ENCODE peak calls at places on chromosomes 3 and 15, in eight cellular contexts. M is CD8-positive, alpha-beta T cell; S is lower leg skin; Y is K562; G is HFF-Myc; T is GM13977; U is fibroblast of the aortic adventitia; K is D721Med. I is an unnamed sample.

GRCh38 chr3:127822166-127822835 is at the start of gene MGLL:
- DNase-seq in M (no peak), S (no peak), Y (no peak), G (no peak), T (peak; percentile 48), U (peak; percentile 45), K (no peak), I (peak; percentile 35)

GRCh38 chr15:86016750-86017149 is 62.9 kb upstream of the AGBL1 start:
- DNase-seq in M (no peak), S (no peak), Y (no peak), G (no peak), T (no peak), U (no peak), K (no peak), I (no peak)

GRCh38 chr3:141659821-141660597 is 78.1 kb upstream of the RNF7 start:
- DNase-seq in M (no peak), S (no peak), Y (peak; percentile 38), G (no peak), T (no peak), U (peak; percentile 30), K (peak; percentile 41), I (peak; percentile 24)

GRCh38 chr15:84391191-84391590 is 155.6 kb downstream of the GOLGA6L4 start:
- DNase-seq in M (no peak), S (no peak), Y (no peak), G (no peak), T (no peak), U (no peak), K (no peak), I (no peak)

GRCh38 chr15:99943466-99943865 is 210.2 kb upstream of the LYSMD4 start:
- DNase-seq in M (no peak), S (peak; percentile 1), Y (no peak), G (no peak), T (no peak), U (no peak), K (no peak), I (no peak)

GRCh38 chr3:42495393-42495792 is 7.0 kb upstream of the VIPR1 start:
- DNase-seq in M (no peak), S (no peak), Y (no peak), G (no peak), T (no peak), U (no peak), K (no peak), I (no peak)

GRCh38 chr15:82832601-82833209 is 23.3 kb downstream of the WHAMM start:
- DNase-seq in M (no peak), S (no peak), Y (no peak), G (peak; percentile 70), T (peak; percentile 81), U (peak; percentile 86), K (no peak), I (peak; percentile 93)

GRCh38 chr15:78934063-78935023 is 10.5 kb downstream of the CTSH start:
- DNase-seq in M (no peak), S (no peak), Y (no peak), G (no peak), T (no peak), U (peak; percentile 79), K (no peak), I (no peak)

GRCh38 chr3:126448141-126448892 is 27.4 kb downstream of the ZXDC start:
- DNase-seq in M (no peak), S (no peak), Y (no peak), G (no peak), T (no peak), U (no peak), K (no peak), I (no peak)

GRCh38 chr3:116739678-116740077 is 30.1 kb downstream of the TUSC7 start:
- DNase-seq in M (no peak), S (no peak), Y (no peak), G (no peak), T (no peak), U (no peak), K (no peak), I (no peak)

GRCh38 chr15:31172606-31173005 is 71.1 kb upstream of the TRPM1 start:
- DNase-seq in M (no peak), S (no peak), Y (no peak), G (no peak), T (peak; percentile 6), U (no peak), K (no peak), I (no peak)

GRCh38 chr3:46504780-46505179 is 7.0 kb downstream of the RTP3 start:
- DNase-seq in M (no peak), S (no peak), Y (no peak), G (no peak), T (no peak), U (no peak), K (no peak), I (no peak)

GRCh38 chr3:39222462-39222861 is 30.1 kb upstream of the XIRP1 start:
- DNase-seq in M (no peak), S (no peak), Y (no peak), G (no peak), T (no peak), U (no peak), K (no peak), I (no peak)

GRCh38 chr3:195770081-195770840 is 41.5 kb downstream of the MUC4 start:
- DNase-seq in M (no peak), S (no peak), Y (no peak), G (no peak), T (no peak), U (no peak), K (peak; percentile 6), I (no peak)

GRCh38 chr15:63826513-63826912 is 7.2 kb downstream of the HERC1 start:
- DNase-seq in M (no peak), S (no peak), Y (no peak), G (no peak), T (no peak), U (peak; percentile 59), K (no peak), I (peak; percentile 41)

GRCh38 chr3:169133178-169134161 is 530.0 kb downstream of the MECOM start:
- DNase-seq in M (no peak), S (no peak), Y (no peak), G (no peak), T (no peak), U (peak; percentile 75), K (no peak), I (no peak)

GRCh38 chr3:194098036-194098871 is 37.7 kb upstream of the HES1 start:
- DNase-seq in M (no peak), S (no peak), Y (no peak), G (no peak), T (no peak), U (peak; percentile 30), K (no peak), I (no peak)
- TF ChIP-seq CTCF in M (no peak), S (no peak), Y (no peak), G (no peak), T (no peak), U (no peak), K (no peak), I (no peak)

DNA sequence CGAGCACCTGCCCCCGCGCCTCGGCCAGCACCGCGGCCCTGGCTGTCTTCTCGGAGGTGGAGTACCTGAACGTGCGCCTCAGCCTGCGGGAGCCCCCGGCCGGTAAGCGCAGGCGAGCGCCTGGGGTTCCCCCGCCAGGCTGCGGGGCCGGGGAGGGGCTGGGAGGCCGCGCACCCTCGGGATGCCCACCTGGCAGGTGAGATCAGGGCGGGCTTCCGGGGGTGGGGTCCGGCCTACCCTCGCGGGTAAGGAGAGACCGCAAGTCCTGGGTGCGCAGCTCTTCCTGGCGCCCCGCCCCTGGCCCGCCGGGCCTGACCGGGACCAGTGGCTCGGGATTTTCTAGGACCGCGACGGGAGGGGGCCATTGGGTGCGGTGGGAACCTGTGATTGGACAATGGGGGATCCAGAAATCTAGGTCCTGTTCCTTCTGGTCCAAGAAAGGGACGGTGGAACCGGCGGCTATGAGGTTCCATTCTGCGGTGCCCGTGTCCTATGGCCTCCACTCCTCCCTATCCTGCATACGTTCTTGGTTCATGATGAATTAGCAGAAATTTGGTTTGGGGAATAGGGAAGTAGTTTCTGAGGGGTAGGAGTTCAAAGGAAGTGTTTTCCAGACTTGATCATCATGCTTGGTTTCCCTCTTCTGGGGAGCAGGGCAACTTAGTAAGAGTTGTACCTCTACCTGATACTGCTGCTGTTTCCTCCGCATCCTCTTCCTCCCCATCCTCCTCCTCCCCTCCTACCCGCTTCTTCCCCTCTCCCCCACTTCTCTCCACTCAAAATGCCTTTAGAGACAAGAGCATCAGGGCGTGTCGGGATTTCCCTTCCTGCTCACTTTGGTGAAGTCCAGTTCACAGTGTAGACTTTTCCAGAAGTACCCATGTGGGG is 808 bp downstream of the ARRDC4 start:
- DNase-seq in M (no peak), S (peak; percentile 32), Y (peak; percentile 43), G (no peak), T (no peak), U (peak; percentile 31), K (no peak), I (peak; percentile 12)
- TF ChIP-seq CTCF in M (no peak), S (no peak), Y (no peak), G (no peak), T (no peak), U (no peak), K (no peak), I (no peak)

DNA sequence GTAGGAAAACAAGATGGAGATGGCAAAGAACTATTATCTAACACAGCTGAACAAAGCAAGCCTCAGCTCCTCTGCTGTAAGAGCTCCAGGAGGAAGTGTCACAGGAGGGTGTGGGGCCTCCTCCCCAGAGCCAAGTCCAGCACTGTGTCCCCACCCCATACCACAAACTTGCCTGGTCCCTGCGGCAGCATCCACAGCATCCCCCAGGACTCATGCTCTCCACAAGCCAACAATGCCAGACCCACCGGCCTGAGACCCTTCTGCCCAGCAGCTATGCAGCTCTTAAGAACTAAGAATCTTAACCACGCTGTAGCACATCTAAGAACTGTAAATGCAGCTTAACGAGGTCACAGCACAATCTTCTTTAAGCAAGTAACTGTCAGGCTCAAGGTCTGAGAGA is 9.1 kb downstream of the RBM15B start:
- DNase-seq in M (no peak), S (no peak), Y (no peak), G (no peak), T (no peak), U (no peak), K (no peak), I (no peak)
- TF ChIP-seq CTCF in M (no peak), S (no peak), Y (no peak), G (no peak), T (no peak), U (no peak), K (no peak), I (no peak)

GRCh38 chr15:80418892-80419537 is 14.8 kb downstream of the ARNT2 start:
- DNase-seq in M (no peak), S (no peak), Y (peak; percentile 41), G (peak; percentile 29), T (no peak), U (peak; percentile 73), K (no peak), I (peak; percentile 31)
- TF ChIP-seq CTCF in M (no peak), S (no peak), Y (peak; percentile 67), G (peak; percentile 80), T (peak; percentile 73), U (peak; percentile 79), K (peak; percentile 64), I (peak; percentile 85)

GRCh38 chr3:36147934-36148333 is 232.4 kb upstream of the STAC start:
- DNase-seq in M (no peak), S (no peak), Y (no peak), G (no peak), T (no peak), U (no peak), K (no peak), I (no peak)

GRCh38 chr3:36142746-36143145 is 237.6 kb upstream of the STAC start:
- DNase-seq in M (no peak), S (no peak), Y (no peak), G (no peak), T (no peak), U (no peak), K (no peak), I (no peak)
- TF ChIP-seq CTCF in M (no peak), S (no peak), Y (no peak), G (no peak), T (no peak), U (no peak), K (no peak), I (no peak)

I was measured in HFFc6.